ENCODE peak calls at places on chromosome 5, in five cellular contexts. One of them, this sample, is unnamed.

GRCh38 chr5:171275822-171276544 is 33.1 kb upstream of the TLX3 start:
- DNase-seq in PC-3: no peak
- DNase-seq in spleen: no peak
- DNase-seq in left lung: no peak
- DNase-seq in left ventricle myocardium inferior: no peak
- DNase-seq in this sample: no peak

GRCh38 chr5:82641362-82641988 is 363.3 kb upstream of the RPS23 start:
- DNase-seq in left lung: no peak
- DNase-seq in spleen: no peak
- DNase-seq in PC-3: peak; percentile 89
- DNase-seq in left ventricle myocardium inferior: peak; percentile 30
- DNase-seq in this sample: no peak

GRCh38 chr5:22500521-22500920 is 352.6 kb downstream of the CDH12 start:
- DNase-seq in left lung: no peak
- DNase-seq in spleen: no peak
- DNase-seq in left ventricle myocardium inferior: no peak
- DNase-seq in PC-3: no peak
- DNase-seq in this sample: no peak

GRCh38 chr5:43316421-43316820 is 3.2 kb upstream of the HMGCS1 start:
- DNase-seq in left ventricle myocardium inferior: no peak
- DNase-seq in PC-3: peak; percentile 73
- DNase-seq in spleen: no peak
- DNase-seq in left lung: no peak
- DNase-seq in this sample: no peak

GRCh38 chr5:109455598-109456096 is 45.9 kb upstream of the PJA2 start:
- DNase-seq in left lung: no peak
- DNase-seq in left ventricle myocardium inferior: no peak
- DNase-seq in PC-3: peak; percentile 83
- DNase-seq in spleen: no peak
- DNase-seq in this sample: no peak

GRCh38 chr5:159135896-159136531 is 36.3 kb upstream of the EBF1 start:
- DNase-seq in left lung: no peak
- DNase-seq in PC-3: peak; percentile 48
- DNase-seq in left ventricle myocardium inferior: no peak
- DNase-seq in spleen: no peak
- DNase-seq in this sample: no peak

GRCh38 chr5:141604318-141604717 is 14.5 kb downstream of the DIAPH1 start:
- DNase-seq in left ventricle myocardium inferior: no peak
- DNase-seq in left lung: no peak
- DNase-seq in spleen: no peak
- DNase-seq in PC-3: peak; percentile 90
- DNase-seq in this sample: peak; percentile 14

GRCh38 chr5:160774646-160775313 is 77.2 kb downstream of the ATP10B start:
- DNase-seq in left ventricle myocardium inferior: no peak
- DNase-seq in PC-3: no peak
- DNase-seq in spleen: no peak
- DNase-seq in left lung: no peak
- DNase-seq in this sample: no peak

GRCh38 chr5:172795401-172795977 is 24.5 kb upstream of the DUSP1 start:
- DNase-seq in PC-3: no peak
- DNase-seq in spleen: no peak
- DNase-seq in left ventricle myocardium inferior: peak; percentile 95
- DNase-seq in left lung: no peak
- DNase-seq in this sample: no peak

GRCh38 chr5:142472306-142472951 is 147.6 kb upstream of the SPRY4 start:
- DNase-seq in left lung: no peak
- DNase-seq in left ventricle myocardium inferior: no peak
- DNase-seq in spleen: no peak
- DNase-seq in PC-3: peak; percentile 89
- DNase-seq in this sample: peak; percentile 1

GRCh38 chr5:137051165-137051564 is 448.0 kb downstream of the SPOCK1 start:
- DNase-seq in spleen: no peak
- DNase-seq in left ventricle myocardium inferior: no peak
- DNase-seq in left lung: no peak
- DNase-seq in PC-3: peak; percentile 52
- DNase-seq in this sample: no peak

GRCh38 chr5:36590513-36591286 is 15.7 kb upstream of the SLC1A3 start:
- DNase-seq in PC-3: no peak
- DNase-seq in left ventricle myocardium inferior: no peak
- DNase-seq in spleen: no peak
- DNase-seq in left lung: no peak
- DNase-seq in this sample: no peak

GRCh38 chr5:122312670-122312988 is 592 bp downstream of the SNCAIP start:
- DNase-seq in PC-3: no peak
- DNase-seq in spleen: peak; percentile 69
- DNase-seq in left ventricle myocardium inferior: peak; percentile 13
- DNase-seq in left lung: peak; percentile 72
- DNase-seq in this sample: no peak

GRCh38 chr5:89204766-89205165 is 321.8 kb upstream of the MEF2C start:
- DNase-seq in PC-3: no peak
- DNase-seq in left lung: no peak
- DNase-seq in spleen: no peak
- DNase-seq in left ventricle myocardium inferior: no peak
- DNase-seq in this sample: no peak

GRCh38 chr5:104733063-104733719 is 1170.6 kb upstream of the NUDT12 start:
- DNase-seq in left ventricle myocardium inferior: no peak
- DNase-seq in left lung: no peak
- DNase-seq in spleen: no peak
- DNase-seq in PC-3: peak; percentile 49
- DNase-seq in this sample: no peak

GRCh38 chr5:89300426-89300970 is 417.5 kb upstream of the MEF2C start:
- DNase-seq in spleen: no peak
- DNase-seq in PC-3: peak; percentile 79
- DNase-seq in left ventricle myocardium inferior: no peak
- DNase-seq in left lung: no peak
- DNase-seq in this sample: no peak

GRCh38 chr5:73171495-73171894 is 1.5 kb upstream of the TMEM174 start:
- DNase-seq in left ventricle myocardium inferior: no peak
- DNase-seq in PC-3: peak; percentile 8
- DNase-seq in spleen: no peak
- DNase-seq in left lung: no peak
- DNase-seq in this sample: no peak

GRCh38 chr5:108459661-108460170 is 77.8 kb upstream of the FBXL17 start:
- DNase-seq in left ventricle myocardium inferior: no peak
- DNase-seq in spleen: no peak
- DNase-seq in PC-3: no peak
- DNase-seq in left lung: no peak
- DNase-seq in this sample: no peak

GRCh38 chr5:127409236-127409921 is 108.1 kb upstream of the PRRC1 start:
- DNase-seq in PC-3: no peak
- DNase-seq in spleen: no peak
- DNase-seq in left ventricle myocardium inferior: no peak
- DNase-seq in left lung: no peak
- DNase-seq in this sample: no peak

GRCh38 chr5:115170128-115170923 is 618 bp upstream of the TRIM36 start:
- DNase-seq in spleen: peak; percentile 85
- DNase-seq in left ventricle myocardium inferior: no peak
- DNase-seq in PC-3: peak; percentile 27
- DNase-seq in left lung: peak; percentile 79
- DNase-seq in this sample: no peak

GRCh38 chr5:135246605-135246922 is 152.5 kb downstream of the MACROH2A1 start:
- DNase-seq in PC-3: no peak
- DNase-seq in spleen: peak; percentile 34
- DNase-seq in left ventricle myocardium inferior: no peak
- DNase-seq in left lung: no peak
- DNase-seq in this sample: no peak

GRCh38 chr5:17238521-17239041 is 21.1 kb downstream of the BASP1 start:
- DNase-seq in left lung: no peak
- DNase-seq in PC-3: peak; percentile 99
- DNase-seq in left ventricle myocardium inferior: no peak
- DNase-seq in spleen: no peak
- DNase-seq in this sample: no peak

GRCh38 chr5:2574155-2574554 is 177.3 kb downstream of the IRX2 start:
- DNase-seq in PC-3: no peak
- DNase-seq in spleen: no peak
- DNase-seq in left lung: no peak
- DNase-seq in left ventricle myocardium inferior: no peak
- DNase-seq in this sample: no peak

GRCh38 chr5:125412051-125412560 is 665.7 kb upstream of the ZNF608 start:
- DNase-seq in left lung: no peak
- DNase-seq in spleen: no peak
- DNase-seq in left ventricle myocardium inferior: no peak
- DNase-seq in PC-3: peak; percentile 64
- DNase-seq in this sample: no peak

GRCh38 chr5:123429993-123430392 is 6.8 kb upstream of the CEP120 start:
- DNase-seq in left lung: no peak
- DNase-seq in PC-3: peak; percentile 86
- DNase-seq in spleen: no peak
- DNase-seq in left ventricle myocardium inferior: no peak
- DNase-seq in this sample: no peak

GRCh38 chr5:129664336-129664937 is 83.5 kb upstream of the MINAR2 start:
- DNase-seq in spleen: no peak
- DNase-seq in left lung: no peak
- DNase-seq in PC-3: peak; percentile 69
- DNase-seq in left ventricle myocardium inferior: no peak
- DNase-seq in this sample: peak; percentile 12

GRCh38 chr5:102663771-102664530 is 91.2 kb upstream of the PAM start:
- DNase-seq in left lung: no peak
- DNase-seq in left ventricle myocardium inferior: no peak
- DNase-seq in spleen: no peak
- DNase-seq in PC-3: peak; percentile 51
- DNase-seq in this sample: no peak

GRCh38 chr5:39854771-39855170 is 430.0 kb upstream of the DAB2 start:
- DNase-seq in spleen: no peak
- DNase-seq in left ventricle myocardium inferior: no peak
- DNase-seq in left lung: no peak
- DNase-seq in PC-3: no peak
- DNase-seq in this sample: no peak

GRCh38 chr5:76669245-76669644 is 46.0 kb upstream of the F2RL2 start:
- DNase-seq in left lung: no peak
- DNase-seq in left ventricle myocardium inferior: no peak
- DNase-seq in PC-3: no peak
- DNase-seq in spleen: no peak
- DNase-seq in this sample: no peak

GRCh38 chr5:78467744-78468357 is 107.4 kb downstream of the SCAMP1 start:
- DNase-seq in PC-3: peak; percentile 54
- DNase-seq in spleen: no peak
- DNase-seq in left ventricle myocardium inferior: no peak
- DNase-seq in left lung: no peak
- DNase-seq in this sample: no peak

GRCh38 chr5:137621861-137622823 is 113.7 kb downstream of the KLHL3 start:
- DNase-seq in left ventricle myocardium inferior: peak; percentile 62
- DNase-seq in left lung: no peak
- DNase-seq in PC-3: peak; percentile 81
- DNase-seq in spleen: no peak
- DNase-seq in this sample: no peak

GRCh38 chr5:914612-915011 is 21.9 kb downstream of the TRIP13 start:
- DNase-seq in left lung: no peak
- DNase-seq in left ventricle myocardium inferior: no peak
- DNase-seq in PC-3: no peak
- DNase-seq in spleen: no peak
- DNase-seq in this sample: no peak

GRCh38 chr5:155616779-155617392 is 603.3 kb downstream of the KIF4B start:
- DNase-seq in spleen: no peak
- DNase-seq in PC-3: no peak
- DNase-seq in left lung: no peak
- DNase-seq in left ventricle myocardium inferior: no peak
- DNase-seq in this sample: peak; percentile 4

GRCh38 chr5:167916261-167916660 is 375.2 kb upstream of the WWC1 start:
- DNase-seq in left lung: no peak
- DNase-seq in left ventricle myocardium inferior: no peak
- DNase-seq in PC-3: no peak
- DNase-seq in spleen: no peak
- DNase-seq in this sample: no peak

GRCh38 chr5:61915646-61916045 is 390.4 kb upstream of the KIF2A start:
- DNase-seq in left ventricle myocardium inferior: no peak
- DNase-seq in left lung: no peak
- DNase-seq in spleen: no peak
- DNase-seq in PC-3: no peak
- DNase-seq in this sample: no peak
- TF ChIP-seq CTCF in left ventricle myocardium inferior: no peak
- TF ChIP-seq CTCF in left lung: no peak
- TF ChIP-seq CTCF in spleen: no peak
- TF ChIP-seq CTCF in PC-3: no peak
- TF ChIP-seq CTCF in this sample: no peak

GRCh38 chr5:66145737-66146136 is 1.6 kb downstream of the SREK1 start:
- DNase-seq in spleen: no peak
- DNase-seq in left ventricle myocardium inferior: no peak
- DNase-seq in PC-3: no peak
- DNase-seq in left lung: no peak
- DNase-seq in this sample: no peak
- H3K27ac ChIP-seq in spleen: peak overlapping the region; percentile 100
- H3K27ac ChIP-seq in left ventricle myocardium inferior: peak overlapping the region; percentile 99
- H3K27ac ChIP-seq in PC-3: no peak overlapping the region
- H3K27ac ChIP-seq in left lung: peak overlapping the region; percentile 100
- H3K27ac ChIP-seq in this sample: no peak overlapping the region

GRCh38 chr5:54520438-54520846 is 2.9 kb downstream of the SNX18 start:
- DNase-seq in spleen: no peak
- DNase-seq in left lung: no peak
- DNase-seq in PC-3: peak; percentile 20
- DNase-seq in left ventricle myocardium inferior: no peak
- DNase-seq in this sample: no peak
- H3K4me1 ChIP-seq in spleen: peaks cover 86% of the 10 kb centered on the region
- H3K4me1 ChIP-seq in left lung: peaks cover 43% of the 10 kb centered on the region
- H3K4me1 ChIP-seq in PC-3: peaks cover 36% of the 10 kb centered on the region
- H3K4me1 ChIP-seq in left ventricle myocardium inferior: peaks cover 84% of the 10 kb centered on the region
- H3K4me1 ChIP-seq in this sample: peaks cover 60% of the 10 kb centered on the region

GRCh38 chr5:180619563-180619915 is 28.2 kb upstream of the SCGB3A1 start:
- DNase-seq in PC-3: no peak
- DNase-seq in left ventricle myocardium inferior: no peak
- DNase-seq in left lung: no peak
- DNase-seq in spleen: no peak
- DNase-seq in this sample: no peak
- TF ChIP-seq CTCF in PC-3: no peak
- TF ChIP-seq CTCF in left ventricle myocardium inferior: no peak
- TF ChIP-seq CTCF in left lung: no peak
- TF ChIP-seq CTCF in spleen: no peak
- TF ChIP-seq CTCF in this sample: no peak

GRCh38 chr5:151142933-151143332 is 14.6 kb downstream of the ANXA6 start:
- DNase-seq in PC-3: no peak
- DNase-seq in spleen: no peak
- DNase-seq in left lung: no peak
- DNase-seq in left ventricle myocardium inferior: no peak
- DNase-seq in this sample: no peak
- H3K27ac ChIP-seq in PC-3: no peak overlapping the region
- H3K27ac ChIP-seq in spleen: peak overlapping the region; percentile 0
- H3K27ac ChIP-seq in left lung: no peak overlapping the region
- H3K27ac ChIP-seq in left ventricle myocardium inferior: peak overlapping the region; percentile 82
- H3K27ac ChIP-seq in this sample: no peak overlapping the region

DNA sequence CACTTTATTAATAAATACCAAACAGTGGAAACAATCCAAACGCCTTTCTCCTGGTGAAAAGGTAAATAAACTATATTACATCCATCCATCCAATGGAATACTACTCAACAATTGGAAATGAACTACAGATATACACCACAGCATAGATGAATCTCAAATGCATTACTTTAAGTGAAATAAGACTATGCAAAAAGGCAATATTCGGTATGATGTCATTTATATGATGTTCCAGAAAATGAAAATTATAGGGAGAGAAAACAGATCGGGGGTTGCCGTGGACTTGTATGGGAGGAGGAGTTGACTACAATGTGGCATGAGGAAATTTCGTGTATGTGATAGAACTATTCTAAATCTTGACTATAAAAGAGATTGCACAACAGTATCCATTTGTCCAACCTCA is 27.5 kb upstream of the SLIT3 start:
- DNase-seq in left lung: no peak
- DNase-seq in left ventricle myocardium inferior: no peak
- DNase-seq in spleen: no peak
- DNase-seq in PC-3: no peak
- DNase-seq in this sample: no peak
- H3K4me1 ChIP-seq in left lung: no peaks in the 10 kb centered on the region
- H3K4me1 ChIP-seq in left ventricle myocardium inferior: no peaks in the 10 kb centered on the region
- H3K4me1 ChIP-seq in spleen: no peaks in the 10 kb centered on the region
- H3K4me1 ChIP-seq in PC-3: no peaks in the 10 kb centered on the region
- H3K4me1 ChIP-seq in this sample: no peaks in the 10 kb centered on the region